ENCODE peak calls at places on chromosome 17, in eight cellular contexts. W, R, M, P, N, Z, F and S are unnamed samples.

GRCh38 chr17:73888875-73889274 is 244.6 kb upstream of the SDK2 start:
- DNase-seq in W (no peak), R (no peak), M (no peak), P (no peak), N (no peak), Z (no peak), F (no peak), S (no peak)

GRCh38 chr17:17509601-17510425 is 13.6 kb upstream of the RASD1 start:
- DNase-seq in W (no peak), R (no peak), M (no peak), P (peak), N (no peak), Z (no peak), F (no peak), S (no peak)

GRCh38 chr17:59154721-59155438 is at the start of gene SKA2:
- DNase-seq in W (peak), R (peak), M (peak), P (peak), N (no peak), Z (no peak), F (peak), S (peak)

GRCh38 chr17:29686998-29687397 is 64.3 kb upstream of the CORO6 start:
- DNase-seq in W (no peak), R (no peak), M (no peak), P (no peak), N (no peak), Z (no peak), F (no peak), S (no peak)

GRCh38 chr17:76612977-76613851 is 27.6 kb upstream of the ST6GALNAC2 start:
- DNase-seq in W (no peak), R (no peak), M (peak), P (no peak), N (no peak), Z (peak), F (no peak), S (no peak)

GRCh38 chr17:35170968-35171771 is 23.0 kb downstream of the SLC35G3 start:
- DNase-seq in W (no peak), R (peak), M (peak), P (no peak), N (peak), Z (peak), F (peak), S (peak)

GRCh38 chr17:47935961-47936360 is 5.4 kb upstream of the PNPO start:
- DNase-seq in W (no peak), R (peak), M (peak), P (peak), N (peak), Z (no peak), F (peak), S (no peak)

GRCh38 chr17:58092797-58093385 is 9.7 kb downstream of the DYNLL2 start:
- DNase-seq in W (no peak), R (no peak), M (no peak), P (no peak), N (no peak), Z (no peak), F (no peak), S (no peak)

GRCh38 chr17:19369107-19369778 is 6.7 kb upstream of the B9D1 start:
- DNase-seq in W (no peak), R (no peak), M (no peak), P (no peak), N (no peak), Z (no peak), F (no peak), S (no peak)

GRCh38 chr17:19718613-19719364 is 2.4 kb upstream of the SLC47A2 start:
- DNase-seq in W (no peak), R (no peak), M (peak), P (no peak), N (no peak), Z (peak), F (no peak), S (no peak)

GRCh38 chr17:81090361-81091133 is 55.6 kb downstream of the BAIAP2 start:
- DNase-seq in W (no peak), R (peak), M (peak), P (peak), N (peak), Z (peak), F (peak), S (peak)

GRCh38 chr17:29180051-29180787 is at the start of gene MYO18A:
- DNase-seq in W (peak), R (peak), M (peak), P (peak), N (peak), Z (peak), F (peak), S (peak)

GRCh38 chr17:78924481-78925151 is 571 bp downstream of the TIMP2 start:
- DNase-seq in W (no peak), R (peak), M (no peak), P (no peak), N (peak), Z (no peak), F (peak), S (peak)